ENCODE peak calls at places on chromosomes 6 and 20, in seven cellular contexts. S is osteoblast, A is Peyer's patch, O is stomach, H is H1, X is mucosa of descending colon, C is fibroblast of lung. F is an unnamed sample.

GRCh38 chr6:89970609-89971337 is 76.5 kb downstream of the GJA10 start:
- DNase-seq in S (peak; percentile 78), A (no peak), O (peak; percentile 29), H (no peak), X (no peak), C (peak; percentile 65), F (no peak)

GRCh38 chr20:59043698-59044097 is 1.1 kb upstream of the PRELID3B start:
- DNase-seq in S (no peak), A (no peak), O (no peak), H (no peak), X (no peak), C (no peak), F (no peak)

GRCh38 chr6:12472601-12473038 is 182.5 kb downstream of the EDN1 start:
- DNase-seq in S (peak; percentile 45), A (peak; percentile 61), O (no peak), H (no peak), X (no peak), C (peak; percentile 89), F (peak; percentile 56)

GRCh38 chr6:77151241-77151640 is 312.1 kb downstream of the HTR1B start:
- DNase-seq in S (no peak), A (no peak), O (no peak), H (no peak), X (no peak), C (no peak), F (no peak)

GRCh38 chr6:12324096-12324495 is 33.9 kb downstream of the EDN1 start:
- DNase-seq in S (peak; percentile 47), A (peak; percentile 77), O (peak; percentile 49), H (no peak), X (no peak), C (peak; percentile 90), F (no peak)

GRCh38 chr6:7479801-7480266 is 61.6 kb upstream of the DSP start:
- DNase-seq in S (peak; percentile 89), A (peak; percentile 71), O (peak; percentile 50), H (no peak), X (peak; percentile 62), C (peak; percentile 39), F (no peak)

GRCh38 chr20:58342104-58342945 is 32.8 kb downstream of the RAB22A start:
- DNase-seq in S (peak; percentile 88), A (no peak), O (no peak), H (no peak), X (no peak), C (peak; percentile 78), F (no peak)

GRCh38 chr20:33933469-33933909 is 60.2 kb upstream of the RALY start:
- DNase-seq in S (peak; percentile 86), A (peak; percentile 74), O (peak; percentile 67), H (peak; percentile 70), X (peak; percentile 63), C (no peak), F (peak; percentile 61)

GRCh38 chr20:23889775-23890187 is 10.2 kb upstream of the CST5 start:
- DNase-seq in S (peak; percentile 79), A (no peak), O (peak; percentile 31), H (peak; percentile 85), X (peak; percentile 34), C (no peak), F (no peak)

GRCh38 chr6:40802481-40802880 is 215.3 kb upstream of the LRFN2 start:
- DNase-seq in S (no peak), A (no peak), O (no peak), H (no peak), X (no peak), C (no peak), F (no peak)

GRCh38 chr20:35942243-35942642 is 12.1 kb downstream of the SCAND1 start:
- DNase-seq in S (no peak), A (no peak), O (no peak), H (no peak), X (no peak), C (no peak), F (no peak)

GRCh38 chr6:12890171-12890790 is 173.7 kb downstream of the PHACTR1 start:
- DNase-seq in S (no peak), A (peak; percentile 65), O (no peak), H (peak; percentile 77), X (no peak), C (no peak), F (no peak)

DNA sequence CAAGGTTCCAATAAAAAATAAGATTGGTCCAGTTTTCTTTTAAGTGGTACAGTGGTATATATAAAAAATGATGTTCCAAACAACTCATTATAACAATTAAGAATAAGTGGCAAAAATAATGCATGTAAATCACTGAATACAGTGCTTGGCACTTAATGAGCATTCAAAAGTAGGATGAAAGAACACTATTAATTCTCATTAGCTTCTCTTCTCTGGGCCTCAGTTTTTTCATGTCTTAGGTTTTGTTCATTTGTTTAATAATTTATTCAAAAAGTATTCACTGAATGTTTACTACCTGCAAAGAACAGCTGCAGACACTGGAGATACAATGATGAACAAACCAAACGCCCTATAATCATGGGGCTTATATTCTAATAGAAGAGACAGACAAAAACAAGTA is 21.1 kb downstream of the BCL2L1 start:
- DNase-seq in S (no peak), A (no peak), O (no peak), H (no peak), X (no peak), C (no peak), F (no peak)
- H3K4me1 ChIP-seq in S (peaks cover 40% of the 10 kb centered on the region), A (no peaks in the 10 kb centered on the region), O (peaks cover 54% of the 10 kb centered on the region), H (no peaks in the 10 kb centered on the region), X (peaks cover 54% of the 10 kb centered on the region), C (peaks cover 30% of the 10 kb centered on the region), F (peaks cover 94% of the 10 kb centered on the region)

DNA sequence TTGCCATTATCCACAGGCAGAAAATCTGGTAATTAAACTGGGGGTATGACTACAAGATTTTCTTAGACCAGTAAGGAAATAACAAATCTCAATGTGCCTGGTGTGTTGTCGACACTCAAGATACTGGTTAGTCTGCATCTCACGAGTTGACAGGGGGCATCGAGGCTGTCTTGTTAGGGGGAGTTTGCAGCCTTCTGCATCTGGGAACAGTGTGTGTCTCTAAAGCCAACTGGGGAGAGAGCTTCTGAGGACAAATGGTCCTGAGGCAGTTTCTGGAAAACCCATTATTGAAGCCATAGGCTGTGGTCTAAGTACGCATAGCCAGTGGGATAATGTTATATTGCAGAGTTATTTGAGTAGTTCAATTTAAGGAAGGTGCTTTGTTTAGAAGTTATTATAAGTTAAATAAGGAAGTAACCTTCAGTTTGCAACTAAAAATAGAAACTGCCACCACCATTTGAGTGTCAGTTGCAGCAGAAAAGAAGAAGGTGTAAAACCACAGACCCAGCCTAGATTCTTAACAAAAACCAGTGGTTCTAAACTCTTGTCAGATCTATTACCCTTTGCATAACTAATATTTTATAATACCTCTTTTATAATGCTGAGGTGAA is 15.4 kb upstream of the MAPK13 start:
- DNase-seq in S (peak; percentile 29), A (peak; percentile 36), O (no peak), H (no peak), X (no peak), C (no peak), F (no peak)
- H3K4me1 ChIP-seq in S (no peaks in the 10 kb centered on the region), A (peaks cover 5% of the 10 kb centered on the region), O (no peaks in the 10 kb centered on the region), H (peaks cover 2% of the 10 kb centered on the region), X (peaks cover 33% of the 10 kb centered on the region), C (no peaks in the 10 kb centered on the region), F (peaks cover 14% of the 10 kb centered on the region)

DNA sequence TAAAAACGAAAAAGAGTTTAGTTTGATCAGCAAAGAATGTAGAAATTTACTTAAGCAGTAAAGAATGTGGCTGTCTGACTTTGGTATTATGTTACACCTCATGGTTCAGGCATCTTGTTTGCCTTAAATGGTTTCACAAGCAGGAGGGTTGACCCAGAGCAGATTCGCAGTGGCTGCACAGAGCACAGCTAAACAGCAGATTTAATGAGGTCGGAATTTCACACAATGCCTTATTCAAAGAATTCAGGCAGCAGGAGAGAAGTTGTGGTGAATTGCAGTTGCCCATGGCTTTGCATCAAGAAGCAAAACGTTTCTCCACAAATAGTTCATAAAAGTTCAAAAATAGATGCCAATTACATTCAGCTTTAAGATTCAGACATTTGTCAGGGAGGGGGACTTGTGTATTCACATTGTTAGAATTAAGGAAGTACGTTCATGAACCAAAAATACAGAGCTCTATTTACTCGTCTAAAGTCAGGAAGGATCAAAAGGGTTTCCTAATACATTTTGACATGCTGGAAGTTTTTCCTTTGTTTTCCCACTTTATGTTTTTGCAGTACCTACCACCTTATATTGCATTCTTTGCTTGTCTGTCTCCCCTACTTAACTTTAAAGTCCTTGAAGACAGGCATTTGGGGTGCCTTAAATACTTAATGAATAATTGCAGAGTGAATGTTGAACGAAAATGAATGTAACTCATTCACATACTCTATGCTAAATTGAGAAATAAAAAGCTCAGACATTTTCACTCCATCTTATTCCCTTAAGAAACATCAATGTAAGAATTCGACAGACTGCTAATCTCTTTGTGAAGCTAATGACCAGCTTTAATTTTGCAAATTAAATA is 1163.6 kb upstream of the CITED2 start:
- DNase-seq in S (peak; percentile 17), A (no peak), O (no peak), H (no peak), X (no peak), C (peak; percentile 100), F (no peak)
- H3K4me1 ChIP-seq in S (peaks cover 25% of the 10 kb centered on the region), A (no peaks in the 10 kb centered on the region), O (peaks cover 4% of the 10 kb centered on the region), H (no peaks in the 10 kb centered on the region), X (no peaks in the 10 kb centered on the region), C (peaks cover 19% of the 10 kb centered on the region), F (no peaks in the 10 kb centered on the region)

DNA sequence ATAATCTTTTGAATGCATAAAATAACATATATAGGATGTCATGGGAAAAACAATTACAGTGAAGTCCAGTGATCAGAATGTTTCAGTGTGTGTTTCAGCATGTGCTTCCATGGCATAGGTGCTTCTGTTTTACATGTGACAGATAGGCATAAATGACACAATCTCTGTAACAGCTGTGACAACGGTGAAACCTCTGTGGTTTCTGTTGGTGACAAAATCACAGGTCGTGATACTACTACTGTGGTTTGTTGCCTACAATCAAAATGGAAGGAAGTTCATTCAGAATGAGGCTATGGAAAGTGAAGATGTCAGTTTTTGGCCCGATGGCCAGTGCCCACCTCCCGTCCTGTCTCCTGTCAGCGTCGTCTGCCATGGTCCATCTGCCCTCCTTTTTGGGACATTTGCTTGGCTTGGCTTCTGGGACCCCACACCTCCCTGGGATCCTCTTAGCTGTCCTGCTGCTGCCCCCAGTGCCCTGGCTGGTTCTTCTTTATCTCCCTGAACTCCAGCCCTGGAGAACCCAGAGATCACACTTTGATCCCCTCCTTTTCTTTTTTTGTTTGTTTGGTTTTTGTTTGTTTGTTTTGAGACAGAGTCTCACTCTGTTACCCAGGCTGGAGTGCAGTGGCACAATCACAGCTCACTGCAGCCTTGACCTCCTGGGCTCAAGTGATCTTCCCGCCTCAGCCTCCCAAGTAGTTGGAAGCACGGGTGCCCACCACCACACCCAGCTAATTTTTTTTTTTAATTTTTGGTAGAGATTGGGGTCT is 79.3 kb upstream of the NAA20 start:
- DNase-seq in S (no peak), A (no peak), O (no peak), H (no peak), X (no peak), C (no peak), F (no peak)
- H3K4me1 ChIP-seq in S (no peaks in the 10 kb centered on the region), A (no peaks in the 10 kb centered on the region), O (peaks cover 31% of the 10 kb centered on the region), H (no peaks in the 10 kb centered on the region), X (peaks cover 33% of the 10 kb centered on the region), C (peaks cover 8% of the 10 kb centered on the region), F (peaks cover 95% of the 10 kb centered on the region)

GRCh38 chr6:148570456-148570855 is 176.4 kb upstream of the UST start:
- DNase-seq in S (no peak), A (no peak), O (no peak), H (no peak), X (no peak), C (no peak), F (no peak)
- H3K4me1 ChIP-seq in S (peaks cover 20% of the 10 kb centered on the region), A (no peaks in the 10 kb centered on the region), O (no peaks in the 10 kb centered on the region), H (peaks cover 4% of the 10 kb centered on the region), X (no peaks in the 10 kb centered on the region), C (peaks cover 11% of the 10 kb centered on the region), F (peaks cover 15% of the 10 kb centered on the region)